ENCODE peak calls at places on chromosomes 12 and 14, in four cellular contexts. R, K, Q and S are unnamed samples.

GRCh38 chr14:65620195-65620594 is 207.7 kb downstream of the FUT8 start:
- DNase-seq in Q (no peak), K (no peak), R (no peak), S (no peak)

GRCh38 chr12:12521044-12521485 is 41.6 kb downstream of the DUSP16 start:
- DNase-seq in Q (no peak), K (no peak), R (no peak), S (no peak)

GRCh38 chr12:27333311-27334009 is 824 bp downstream of the BMAL2 start:
- DNase-seq in K (no peak), R (no peak), Q (peak), S (peak)

GRCh38 chr12:4134434-4134762 is 139.2 kb upstream of the CCND2 start:
- DNase-seq in K (no peak), R (no peak), Q (no peak), S (no peak)

GRCh38 chr12:123395236-123395635 is 11.3 kb downstream of the KMT5A start:
- DNase-seq in R (no peak), Q (no peak), K (no peak), S (no peak)

GRCh38 chr12:49893753-49894752 is 9.6 kb downstream of the FAIM2 start:
- DNase-seq in R (no peak), K (no peak), Q (peak), S (no peak)

GRCh38 chr12:50732591-50732990 is 31.3 kb upstream of the ATF1 start:
- DNase-seq in K (no peak), R (peak), Q (peak), S (no peak)

GRCh38 chr14:104245075-104245474 is 106.7 kb downstream of the KIF26A start:
- DNase-seq in K (no peak), R (no peak), Q (no peak), S (no peak)

GRCh38 chr12:18224745-18225144 is 36.6 kb upstream of the PIK3C2G start:
- DNase-seq in Q (peak), R (peak), K (no peak), S (no peak)

GRCh38 chr12:53402871-53403270 is 20.8 kb upstream of the AMHR2 start:
- DNase-seq in Q (no peak), K (no peak), R (no peak), S (no peak)

GRCh38 chr12:48786591-48787544 is 2.0 kb downstream of the ADCY6 start:
- DNase-seq in R (no peak), K (no peak), Q (no peak), S (no peak)

GRCh38 chr12:42935756-42936155 is 346.2 kb upstream of the PRICKLE1 start:
- DNase-seq in R (peak), Q (peak), K (no peak), S (no peak)

GRCh38 chr12:27780612-27781408 is 774 bp upstream of the MANSC4 start:
- DNase-seq in K (peak), Q (peak), R (peak), S (peak)

GRCh38 chr12:2094597-2094996 is 41.8 kb downstream of the CACNA1C start:
- DNase-seq in Q (no peak), K (no peak), R (peak), S (no peak)

GRCh38 chr12:106380954-106381353 is 23.4 kb downstream of the POLR3B start:
- DNase-seq in K (no peak), Q (no peak), R (no peak), S (no peak)

GRCh38 chr14:95406756-95407155 is 87.0 kb upstream of the CLMN start:
- DNase-seq in R (no peak), K (no peak), Q (no peak), S (no peak)

GRCh38 chr14:99288948-99289347 is 17.0 kb upstream of the BCL11B start:
- DNase-seq in R (no peak), K (no peak), Q (no peak), S (no peak)

GRCh38 chr14:36646664-36647416 is 14.8 kb upstream of the PAX9 start:
- DNase-seq in Q (no peak), K (no peak), R (no peak), S (no peak)

GRCh38 chr14:75831455-75831854 is 150.3 kb downstream of the TGFB3 start:
- DNase-seq in K (peak), Q (peak), R (peak), S (peak)

GRCh38 chr14:36361210-36361853 is 40.9 kb upstream of the MBIP start:
- DNase-seq in R (no peak), Q (no peak), K (no peak), S (no peak)

GRCh38 chr12:116601524-116601923 is 42.3 kb downstream of the MAP1LC3B2 start:
- DNase-seq in K (no peak), Q (peak), R (peak), S (no peak)

GRCh38 chr12:65823481-65824313 is 586 bp upstream of the HMGA2 start:
- DNase-seq in K (no peak), Q (no peak), R (peak), S (peak)

GRCh38 chr14:72126091-72126490 is 193.9 kb downstream of the RGS6 start:
- DNase-seq in K (no peak), R (no peak), Q (no peak), S (no peak)

GRCh38 chr12:132162508-132163031 is 18.3 kb downstream of the NOC4L start:
- DNase-seq in R (peak), K (peak), Q (peak), S (no peak)

GRCh38 chr12:104651812-104652211 is 195.1 kb downstream of the CHST11 start:
- DNase-seq in K (no peak), Q (no peak), R (no peak), S (no peak)

GRCh38 chr14:104967414-104968152 is 10.6 kb downstream of the AHNAK2 start:
- DNase-seq in K (no peak), Q (no peak), R (no peak), S (no peak)

GRCh38 chr12:4120316-4120920 is 153.1 kb upstream of the CCND2 start:
- DNase-seq in Q (no peak), R (no peak), K (no peak), S (no peak)

GRCh38 chr12:111166779-111167540 is 201.9 kb downstream of the PHETA1 start:
- DNase-seq in R (no peak), K (no peak), Q (no peak), S (peak)

GRCh38 chr14:37081220-37081619 is 91.2 kb downstream of the SLC25A21 start:
- DNase-seq in R (no peak), K (no peak), Q (peak), S (no peak)

GRCh38 chr12:46786774-46787173 is 39.0 kb downstream of the SLC38A4 start:
- DNase-seq in K (no peak), Q (no peak), R (peak), S (no peak)

GRCh38 chr14:73245401-73246325 is 8.4 kb downstream of the PAPLN start:
- DNase-seq in K (peak), Q (peak), R (peak), S (peak)